ENCODE peak calls at places on chromosome 6, in six cellular contexts. B is cardiac muscle cell; V is Peyer's patch; C is fibroblast of mammary gland; A is stimulated activated CD4-positive, alpha-beta T cell treated with anti-CD3 and anti-CD28 coated beads, TNF-alpha, amount 100 ng/mL, for 1 hour; K is posterior cingulate gyrus. U is an unnamed sample.

GRCh38 chr6:11292291-11292552 is 59.8 kb upstream of the NEDD9 start:
- DNase-seq in B (no peak), V (no peak), C (no peak), A (no peak), K (no peak), U (no peak)

GRCh38 chr6:167296293-167296690 is 5.2 kb downstream of the UNC93A start:
- DNase-seq in B (no peak), V (no peak), C (no peak), A (no peak), K (no peak), U (no peak)

GRCh38 chr6:13635948-13636658 is 21.0 kb downstream of the NOL7 start:
- DNase-seq in B (no peak), V (no peak), C (no peak), A (no peak), K (no peak), U (no peak)

GRCh38 chr6:43798688-43799444 is 28.9 kb downstream of the VEGFA start:
- DNase-seq in B (peak; percentile 47), V (no peak), C (peak; percentile 86), A (no peak), K (no peak), U (peak; percentile 47)

GRCh38 chr6:16766043-16766521 is 4.8 kb upstream of the ATXN1 start:
- DNase-seq in B (no peak), V (no peak), C (peak; percentile 93), A (no peak), K (no peak), U (no peak)

GRCh38 chr6:83055366-83055964 is 10.2 kb downstream of the UBE3D start:
- DNase-seq in B (peak; percentile 66), V (no peak), C (peak; percentile 55), A (no peak), K (no peak), U (peak; percentile 40)

GRCh38 chr6:54071941-54072340 is 39.3 kb upstream of the MLIP start:
- DNase-seq in B (peak; percentile 34), V (no peak), C (peak; percentile 3), A (no peak), K (no peak), U (no peak)

GRCh38 chr6:106102034-106102433 is 15.9 kb downstream of the PRDM1 start:
- DNase-seq in B (no peak), V (no peak), C (no peak), A (no peak), K (no peak), U (peak; percentile 73)

GRCh38 chr6:14276667-14277404 is 159.3 kb downstream of the CD83 start:
- DNase-seq in B (no peak), V (peak; percentile 50), C (peak; percentile 26), A (no peak), K (no peak), U (peak; percentile 76)

GRCh38 chr6:157518399-157519250 is 137.6 kb downstream of the ZDHHC14 start:
- DNase-seq in B (peak; percentile 47), V (no peak), C (no peak), A (no peak), K (no peak), U (no peak)

GRCh38 chr6:105504660-105505059 is 101.8 kb upstream of the PREP start:
- DNase-seq in B (no peak), V (no peak), C (peak; percentile 19), A (no peak), K (no peak), U (no peak)

GRCh38 chr6:44257007-44257752 is at the start of gene SLC35B2:
- DNase-seq in B (peak; percentile 83), V (peak; percentile 64), C (peak; percentile 49), A (peak; percentile 44), K (peak; percentile 84), U (peak; percentile 79)

GRCh38 chr6:79630883-79631799 is at the start of gene SH3BGRL2:
- DNase-seq in B (peak; percentile 73), V (peak; percentile 20), C (peak; percentile 52), A (no peak), K (peak; percentile 77), U (peak; percentile 69)

GRCh38 chr6:22737331-22737730 is 168.0 kb downstream of the HDGFL1 start:
- DNase-seq in B (peak; percentile 69), V (no peak), C (peak; percentile 38), A (no peak), K (no peak), U (no peak)

GRCh38 chr6:104629826-104630225 is 229.9 kb downstream of the HACE1 start:
- DNase-seq in B (no peak), V (no peak), C (no peak), A (no peak), K (no peak), U (no peak)

GRCh38 chr6:5053864-5054426 is 31.2 kb upstream of the PPP1R3G start:
- DNase-seq in B (no peak), V (no peak), C (peak; percentile 83), A (no peak), K (no peak), U (no peak)

GRCh38 chr6:120096861-120097260 is 747.3 kb upstream of the MAN1A1 start:
- DNase-seq in B (no peak), V (no peak), C (no peak), A (no peak), K (no peak), U (no peak)

GRCh38 chr6:74936886-74937285 is 269.0 kb downstream of the COL12A1 start:
- DNase-seq in B (peak; percentile 19), V (no peak), C (peak; percentile 45), A (no peak), K (no peak), U (no peak)

GRCh38 chr6:119339941-119340456 is 9.6 kb downstream of the MAN1A1 start:
- DNase-seq in B (no peak), V (no peak), C (no peak), A (no peak), K (no peak), U (no peak)

GRCh38 chr6:16684195-16684689 is 77.0 kb downstream of the ATXN1 start:
- DNase-seq in B (peak; percentile 39), V (no peak), C (peak; percentile 41), A (no peak), K (no peak), U (no peak)

GRCh38 chr6:88780714-88781389 is 182.6 kb downstream of the RNGTT start:
- DNase-seq in B (peak; percentile 84), V (peak; percentile 19), C (peak; percentile 74), A (no peak), K (no peak), U (peak; percentile 22)

GRCh38 chr6:35967059-35967769 is 46.3 kb upstream of the SRPK1 start:
- DNase-seq in B (no peak), V (no peak), C (no peak), A (no peak), K (no peak), U (no peak)

GRCh38 chr6:170083236-170084051 is 207.4 kb downstream of the DLL1 start:
- DNase-seq in B (no peak), V (no peak), C (no peak), A (no peak), K (peak; percentile 26), U (no peak)

GRCh38 chr6:53939830-53940229 is 145.0 kb downstream of the LRRC1 start:
- DNase-seq in B (no peak), V (no peak), C (no peak), A (no peak), K (no peak), U (no peak)

GRCh38 chr6:165987483-165988305 is 180.0 kb downstream of the TBXT start:
- DNase-seq in B (peak; percentile 96), V (peak; percentile 18), C (peak; percentile 87), A (no peak), K (peak; percentile 84), U (no peak)

GRCh38 chr6:157393667-157394329 is 12.8 kb downstream of the ZDHHC14 start:
- DNase-seq in B (no peak), V (no peak), C (no peak), A (no peak), K (no peak), U (no peak)

GRCh38 chr6:45803071-45803470 is 212.6 kb downstream of the CLIC5 start:
- DNase-seq in B (no peak), V (no peak), C (no peak), A (no peak), K (no peak), U (no peak)

GRCh38 chr6:97055743-97056142 is 131.2 kb downstream of the KLHL32 start:
- DNase-seq in B (no peak), V (no peak), C (no peak), A (no peak), K (no peak), U (no peak)

GRCh38 chr6:156256161-156256560 is 521.0 kb upstream of the ARID1B start:
- DNase-seq in B (no peak), V (no peak), C (no peak), A (no peak), K (no peak), U (no peak)